ENCODE peak calls at places on chromosomes 6 and 20, in ten cellular contexts. I is mucosa of descending colon, V is endothelial cell of umbilical vein, Z is fibroblast of mammary gland, S is right atrium auricular region, A is left lung, Y is ovary, O is fibroblast of lung, C is GM23338, G is lower lobe of right lung. L is an unnamed sample.

GRCh38 chr6:39137235-39137634 is 22.2 kb upstream of the SAYSD1 start:
- DNase-seq in I (no peak), V (peak; percentile 29), Z (peak; percentile 41), S (no peak), A (peak; percentile 32), Y (no peak), O (peak; percentile 39), C (peak; percentile 92), G (no peak), L (peak; percentile 66)

GRCh38 chr20:48283470-48284110 is 498.3 kb upstream of the SULF2 start:
- DNase-seq in I (peak; percentile 60), V (peak; percentile 99), Z (peak; percentile 77), S (no peak), A (peak; percentile 64), Y (peak; percentile 56), O (peak; percentile 94), C (no peak), G (peak; percentile 51), L (peak; percentile 79)

GRCh38 chr6:31763617-31763940 is 1.1 kb downstream of the SAPCD1 start:
- DNase-seq in I (no peak), V (peak; percentile 29), Z (peak; percentile 33), S (no peak), A (no peak), Y (no peak), O (peak; percentile 49), C (peak; percentile 71), G (no peak), L (peak; percentile 76)

GRCh38 chr6:147205690-147206600 is 1.7 kb downstream of the STXBP5 start:
- DNase-seq in I (no peak), V (no peak), Z (peak; percentile 78), S (no peak), A (no peak), Y (no peak), O (peak; percentile 56), C (no peak), G (no peak), L (peak; percentile 68)

GRCh38 chr6:138570716-138571020 is 71.4 kb upstream of the NHSL1 start:
- DNase-seq in I (no peak), V (peak; percentile 60), Z (no peak), S (no peak), A (no peak), Y (no peak), O (peak; percentile 23), C (no peak), G (no peak), L (peak; percentile 52)

GRCh38 chr20:59770270-59770669 is 163.2 kb downstream of the SYCP2 start:
- DNase-seq in I (no peak), V (no peak), Z (no peak), S (no peak), A (no peak), Y (no peak), O (no peak), C (peak; percentile 49), G (no peak), L (no peak)

GRCh38 chr6:169852504-169853195 is 101.2 kb downstream of the ERMARD start:
- DNase-seq in I (no peak), V (no peak), Z (no peak), S (peak; percentile 46), A (no peak), Y (no peak), O (no peak), C (no peak), G (no peak), L (no peak)

GRCh38 chr20:35952480-35953410 is 1.6 kb downstream of the SCAND1 start:
- DNase-seq in I (no peak), V (peak; percentile 27), Z (peak; percentile 34), S (no peak), A (no peak), Y (no peak), O (peak; percentile 51), C (peak; percentile 21), G (no peak), L (peak; percentile 36)

GRCh38 chr20:49786671-49787370 is 25.8 kb upstream of the SLC9A8 start:
- DNase-seq in I (no peak), V (peak; percentile 42), Z (no peak), S (no peak), A (no peak), Y (no peak), O (peak; percentile 34), C (peak; percentile 68), G (no peak), L (peak; percentile 47)
- TF ChIP-seq CTCF in I (no peak), V (no peak), Z (peak; percentile 38), S (no peak), A (no peak), Y (no peak), O (peak; percentile 56), C (peak; percentile 63), G (peak; percentile 23), L (peak; percentile 67)

GRCh38 chr20:45834797-45835161 is 1.2 kb downstream of the SNX21 start:
- DNase-seq in I (peak; percentile 59), V (no peak), Z (no peak), S (no peak), A (no peak), Y (peak; percentile 41), O (no peak), C (no peak), G (no peak), L (no peak)

GRCh38 chr20:45833030-45833882 is at the start of gene SNX21:
- DNase-seq in I (peak; percentile 86), V (peak; percentile 78), Z (peak; percentile 97), S (peak; percentile 95), A (peak; percentile 85), Y (peak; percentile 89), O (peak; percentile 96), C (peak; percentile 93), G (peak; percentile 82), L (peak; percentile 97)

GRCh38 chr20:45836841-45837240 is 3.2 kb downstream of the SNX21 start:
- DNase-seq in I (no peak), V (peak; percentile 69), Z (no peak), S (no peak), A (no peak), Y (no peak), O (peak; percentile 35), C (no peak), G (no peak), L (peak; percentile 70)

GRCh38 chr20:45833883-45834796 is 541 bp downstream of the SNX21 start:
- DNase-seq in I (peak; percentile 77), V (peak; percentile 83), Z (peak; percentile 54), S (peak; percentile 78), A (peak; percentile 74), Y (peak; percentile 84), O (peak; percentile 73), C (peak; percentile 84), G (peak; percentile 76), L (peak; percentile 66)

DNA sequence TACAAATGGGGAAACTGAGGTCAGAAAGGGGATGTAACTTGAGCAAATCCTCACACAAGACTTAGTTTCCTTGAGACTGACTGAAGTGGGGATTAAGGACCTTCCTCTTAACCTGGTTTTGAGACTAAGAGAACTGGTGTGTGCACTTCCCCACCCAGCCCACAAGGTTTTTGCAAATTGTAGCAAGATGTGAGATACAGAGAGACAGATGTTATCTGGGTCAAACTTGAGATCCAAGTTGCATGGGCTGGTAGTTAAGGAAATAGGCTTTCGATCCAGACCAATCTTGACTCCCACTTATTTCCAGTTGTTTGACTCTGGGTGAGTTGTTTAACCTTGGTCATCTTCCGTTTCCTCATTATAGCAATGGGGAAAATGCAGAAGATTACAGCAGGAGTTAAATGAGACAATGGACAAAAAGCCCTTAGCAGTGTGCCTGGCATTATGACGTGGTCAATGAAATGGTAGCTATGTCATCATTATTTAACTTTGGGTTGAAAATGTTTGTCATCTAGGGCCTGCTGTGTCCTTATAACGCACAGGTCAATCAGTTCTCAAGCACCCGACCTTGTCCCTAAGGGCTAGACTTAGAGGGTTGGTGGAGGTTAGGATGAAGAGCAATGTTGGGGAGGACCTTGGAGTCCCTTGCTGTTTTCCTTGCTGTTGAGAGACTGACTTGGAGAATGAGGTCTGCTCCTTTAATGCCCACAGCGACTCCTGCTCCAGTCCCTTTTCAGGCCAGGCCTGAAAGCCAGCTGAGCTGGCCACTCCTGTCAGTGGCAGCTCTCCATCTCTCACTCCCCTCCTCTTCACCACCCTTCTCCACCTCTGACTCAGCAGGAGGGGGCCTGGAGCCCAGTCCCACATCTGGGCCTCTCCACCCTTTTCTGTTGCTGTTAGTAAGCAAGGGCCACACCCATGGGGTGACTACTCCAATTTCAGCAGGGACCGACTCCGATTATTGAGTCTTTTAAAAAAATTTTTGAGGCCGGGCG is 1.9 kb downstream of the SNX21 start:
- DNase-seq in I (peak; percentile 63), V (no peak), Z (peak; percentile 98), S (peak; percentile 88), A (no peak), Y (no peak), O (peak; percentile 91), C (no peak), G (no peak), L (peak; percentile 92)
- H3K4me3 ChIP-seq in I (no peak overlapping the region), V (no peak overlapping the region), Z (peak overlapping the region; percentile 78), S (peak overlapping the region; percentile 85), A (peak overlapping the region; percentile 66), Y (peak overlapping the region; percentile 66), O (peak overlapping the region; percentile 74), C (peak overlapping the region; percentile 82), G (peak overlapping the region; percentile 84), L (peak overlapping the region; percentile 90)

DNA sequence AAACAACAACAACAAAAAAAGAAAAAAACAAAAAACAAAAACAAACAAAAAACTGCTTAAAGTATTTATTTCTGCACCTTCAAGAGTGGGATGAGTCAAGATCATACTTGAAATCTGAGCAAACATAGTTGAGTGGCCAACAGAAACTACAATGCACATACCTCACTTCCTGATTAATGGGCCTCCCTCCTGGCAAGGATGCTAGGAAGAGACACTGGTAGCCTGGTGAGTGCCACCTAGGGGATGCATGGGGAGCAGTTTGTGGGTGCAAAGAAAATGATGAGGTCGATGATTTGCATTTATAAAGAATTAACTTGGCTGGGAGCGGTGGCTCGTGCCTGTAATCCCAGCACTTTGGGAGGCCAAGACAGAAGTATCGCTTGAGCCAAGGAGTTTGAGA is 808.1 kb downstream of the MAFB start:
- DNase-seq in I (no peak), V (peak; percentile 5), Z (peak; percentile 88), S (no peak), A (no peak), Y (no peak), O (no peak), C (peak; percentile 50), G (no peak), L (peak; percentile 43)
- TF ChIP-seq CTCF in I (no peak), V (no peak), Z (peak; percentile 53), S (no peak), A (no peak), Y (no peak), O (peak; percentile 14), C (peak; percentile 51), G (no peak), L (peak; percentile 26)

GRCh38 chr6:8108759-8109539 is 6.6 kb upstream of the EEF1E1 start:
- DNase-seq in I (no peak), V (no peak), Z (no peak), S (no peak), A (no peak), Y (no peak), O (no peak), C (no peak), G (no peak), L (no peak)

GRCh38 chr6:8110725-8111124 is 8.4 kb upstream of the EEF1E1 start:
- DNase-seq in I (no peak), V (no peak), Z (no peak), S (no peak), A (no peak), Y (no peak), O (no peak), C (no peak), G (no peak), L (no peak)

GRCh38 chr6:8103726-8104125 is 1.4 kb upstream of the EEF1E1 start:
- DNase-seq in I (no peak), V (no peak), Z (no peak), S (no peak), A (no peak), Y (no peak), O (no peak), C (no peak), G (no peak), L (no peak)

GRCh38 chr6:8110117-8110721 is 7.9 kb upstream of the EEF1E1 start:
- DNase-seq in I (no peak), V (no peak), Z (no peak), S (no peak), A (no peak), Y (no peak), O (no peak), C (no peak), G (no peak), L (no peak)

GRCh38 chr6:8108031-8108660 is 5.8 kb upstream of the EEF1E1 start:
- DNase-seq in I (no peak), V (peak; percentile 97), Z (peak; percentile 97), S (no peak), A (no peak), Y (no peak), O (peak; percentile 95), C (no peak), G (no peak), L (peak; percentile 76)
- H3K4me3 ChIP-seq in I (no peak overlapping the region), V (no peak overlapping the region), Z (no peak overlapping the region), S (no peak overlapping the region), A (no peak overlapping the region), Y (no peak overlapping the region), O (no peak overlapping the region), C (no peak overlapping the region), G (no peak overlapping the region), L (no peak overlapping the region)

L was measured in fibroblast of the aortic adventitia.